ENCODE peak calls at places on chromosomes 6 and 20, in seven cellular contexts. E is caudate nucleus, G is GM03348, X is H9, A is iris pigment epithelial cell, M is cardiac muscle cell, R is non-pigmented ciliary epithelial cell. B is an unnamed sample.
A peak's percentile ranks its signal among the peaks of the same experiment; 100 is the strongest.

GRCh38 chr20:46752639-46753235 is 43.3 kb downstream of the SLC2A10 start:
- DNase-seq in A (peak; percentile 59), G (peak; percentile 65), M (peak; percentile 74), E (peak; percentile 57), X (peak; percentile 60), R (no peak), B (peak; percentile 47)

GRCh38 chr6:160972111-160972510 is 19.5 kb upstream of the MAP3K4 start:
- DNase-seq in E (no peak), R (peak; percentile 86), G (peak; percentile 81), M (peak; percentile 85), A (peak; percentile 95), X (no peak), B (peak; percentile 94)

GRCh38 chr6:119076173-119076965 is 2.1 kb downstream of the FAM184A start:
- DNase-seq in M (no peak), E (no peak), X (no peak), G (no peak), A (no peak), R (no peak), B (no peak)

GRCh38 chr20:19918965-19919329 is 98.2 kb upstream of the NAA20 start:
- DNase-seq in A (no peak), R (no peak), M (no peak), G (no peak), X (no peak), E (no peak), B (no peak)

GRCh38 chr20:59082981-59083380 is 40.4 kb upstream of the PRELID3B start:
- DNase-seq in A (peak; percentile 24), G (peak; percentile 71), M (no peak), E (no peak), X (no peak), R (no peak), B (no peak)

GRCh38 chr20:32982617-32983458 is 21.4 kb downstream of the SUN5 start:
- DNase-seq in M (no peak), G (no peak), A (no peak), E (peak; percentile 18), R (no peak), X (no peak), B (no peak)

GRCh38 chr20:63708301-63709148 is 686 bp downstream of the ZGPAT start:
- DNase-seq in R (no peak), E (no peak), A (peak; percentile 32), G (peak; percentile 18), M (no peak), X (peak; percentile 28), B (no peak)

GRCh38 chr6:49978332-49979226 is 9.2 kb upstream of the DEFB113 start:
- DNase-seq in A (no peak), M (no peak), X (no peak), G (no peak), E (no peak), R (no peak), B (no peak)

GRCh38 chr20:40564997-40565680 is 123.9 kb downstream of the MAFB start:
- DNase-seq in E (no peak), G (peak; percentile 59), M (peak; percentile 86), R (peak; percentile 57), A (peak; percentile 77), X (no peak), B (peak; percentile 49)

GRCh38 chr6:46296586-46296985 is 125.8 kb upstream of the ENPP5 start:
- DNase-seq in A (peak; percentile 76), X (no peak), R (no peak), E (no peak), M (no peak), G (peak; percentile 22), B (no peak)

GRCh38 chr20:4726710-4727391 is 5.1 kb downstream of the PRND start:
- DNase-seq in E (no peak), G (peak; percentile 49), A (peak; percentile 78), M (peak; percentile 59), X (no peak), R (peak; percentile 40), B (peak; percentile 83)

GRCh38 chr20:62212309-62212708 is 7.8 kb downstream of the HRH3 start:
- DNase-seq in A (no peak), R (no peak), X (no peak), M (no peak), E (no peak), G (no peak), B (no peak)

GRCh38 chr20:63531686-63532448 is 5.3 kb downstream of the PTK6 start:
- DNase-seq in X (no peak), R (no peak), E (no peak), A (no peak), G (no peak), M (no peak), B (no peak)

GRCh38 chr6:40695750-40696415 is 108.7 kb upstream of the LRFN2 start:
- DNase-seq in A (no peak), E (no peak), X (no peak), M (no peak), R (no peak), G (no peak), B (no peak)

GRCh38 chr20:47677314-47678129 is 107.8 kb downstream of the SULF2 start:
- DNase-seq in A (peak; percentile 20), E (peak; percentile 26), R (no peak), G (peak; percentile 45), X (peak; percentile 88), M (peak; percentile 40), B (no peak)

GRCh38 chr6:17280552-17281090 is 540 bp upstream of the RBM24 start:
- DNase-seq in R (no peak), M (peak; percentile 31), X (peak; percentile 75), E (no peak), G (peak; percentile 67), A (peak; percentile 7), B (peak; percentile 30)

GRCh38 chr6:111468329-111469012 is 14.5 kb downstream of the REV3L start:
- DNase-seq in X (no peak), A (peak; percentile 79), R (no peak), E (no peak), G (no peak), M (peak; percentile 38), B (no peak)

GRCh38 chr20:17664025-17664638 is 17.9 kb downstream of the RRBP1 start:
- DNase-seq in G (no peak), R (no peak), X (no peak), A (no peak), M (peak; percentile 60), E (no peak), B (no peak)

GRCh38 chr20:50774515-50774914 is 20.3 kb upstream of the BCAS4 start:
- DNase-seq in M (no peak), A (no peak), E (no peak), G (no peak), X (peak; percentile 4), R (no peak), B (no peak)

B was measured in fibroblast of gingiva.